ENCODE peak calls at places on chromosomes 6 and 20, in ten cellular contexts. P, O, C, J, T, U, Y, B, I and A are unnamed samples.

GRCh38 chr6:135438907-135439535 is 58.5 kb downstream of the AHI1 start:
- DNase-seq in P (peak; percentile 40), O (no peak), C (peak; percentile 74), J (peak; percentile 2), T (no peak), U (peak; percentile 12), Y (no peak), B (peak; percentile 73), I (peak; percentile 58), A (no peak)

GRCh38 chr6:140071601-140072062 is 697.2 kb upstream of the CITED2 start:
- DNase-seq in P (peak; percentile 83), O (no peak), C (peak; percentile 62), J (no peak), T (peak; percentile 95), U (no peak), Y (no peak), B (no peak), I (peak; percentile 79), A (no peak)

GRCh38 chr20:63782051-63782471 is 42.5 kb downstream of the SLC2A4RG start:
- DNase-seq in P (no peak), O (no peak), C (peak; percentile 59), J (no peak), T (no peak), U (no peak), Y (peak; percentile 63), B (peak; percentile 26), I (no peak), A (no peak)

GRCh38 chr6:105745464-105746129 is 340.5 kb upstream of the PRDM1 start:
- DNase-seq in P (no peak), O (no peak), C (no peak), J (no peak), T (no peak), U (no peak), Y (no peak), B (no peak), I (no peak), A (no peak)

GRCh38 chr6:97702226-97702625 is 419.2 kb upstream of the MMS22L start:
- DNase-seq in P (no peak), O (no peak), C (no peak), J (peak; percentile 17), T (no peak), U (no peak), Y (no peak), B (no peak), I (no peak), A (no peak)

GRCh38 chr6:148593813-148594170 is 153.0 kb upstream of the UST start:
- DNase-seq in P (no peak), O (no peak), C (no peak), J (no peak), T (no peak), U (no peak), Y (no peak), B (no peak), I (no peak), A (no peak)

GRCh38 chr20:36852187-36852586 is 23.8 kb upstream of the TLDC2 start:
- DNase-seq in P (no peak), O (no peak), C (no peak), J (no peak), T (no peak), U (no peak), Y (no peak), B (peak; percentile 28), I (no peak), A (no peak)

GRCh38 chr20:36850759-36851158 is 25.2 kb upstream of the TLDC2 start:
- DNase-seq in P (no peak), O (no peak), C (no peak), J (no peak), T (no peak), U (no peak), Y (no peak), B (no peak), I (no peak), A (no peak)

GRCh38 chr6:133447924-133448323 is 206.8 kb downstream of the EYA4 start:
- DNase-seq in P (peak; percentile 74), O (no peak), C (no peak), J (no peak), T (no peak), U (no peak), Y (no peak), B (no peak), I (peak; percentile 83), A (no peak)

GRCh38 chr20:4192378-4193048 is 177.2 kb upstream of the RNF24 start:
- DNase-seq in P (peak; percentile 29), O (no peak), C (peak; percentile 69), J (no peak), T (no peak), U (no peak), Y (no peak), B (no peak), I (no peak), A (no peak)

GRCh38 chr6:42088101-42088591 is 37.8 kb downstream of the TAF8 start:
- DNase-seq in P (peak; percentile 56), O (no peak), C (peak; percentile 90), J (no peak), T (peak; percentile 41), U (no peak), Y (no peak), B (no peak), I (peak; percentile 54), A (peak; percentile 82)

GRCh38 chr6:31725502-31726350 is 2.6 kb downstream of the MPIG6B start:
- DNase-seq in P (no peak), O (no peak), C (no peak), J (no peak), T (no peak), U (no peak), Y (no peak), B (no peak), I (no peak), A (no peak)

GRCh38 chr6:36297511-36297910 is 27.7 kb downstream of the PNPLA1 start:
- DNase-seq in P (no peak), O (no peak), C (no peak), J (no peak), T (no peak), U (no peak), Y (no peak), B (no peak), I (no peak), A (no peak)

GRCh38 chr20:20019123-20019522 is 2.0 kb downstream of the NAA20 start:
- DNase-seq in P (no peak), O (no peak), C (peak; percentile 89), J (no peak), T (no peak), U (no peak), Y (no peak), B (no peak), I (no peak), A (peak; percentile 54)

GRCh38 chr20:63224272-63225081 is 8.5 kb upstream of the YTHDF1 start:
- DNase-seq in P (peak; percentile 51), O (no peak), C (peak; percentile 68), J (peak; percentile 78), T (peak; percentile 64), U (peak; percentile 58), Y (no peak), B (no peak), I (peak; percentile 44), A (no peak)

GRCh38 chr20:45343445-45343866 is 4.8 kb downstream of the SDC4 start:
- DNase-seq in P (no peak), O (no peak), C (peak; percentile 71), J (no peak), T (no peak), U (no peak), Y (no peak), B (no peak), I (no peak), A (no peak)

GRCh38 chr6:106534564-106534982 is 94.7 kb downstream of the RTN4IP1 start:
- DNase-seq in P (no peak), O (no peak), C (no peak), J (no peak), T (no peak), U (no peak), Y (no peak), B (no peak), I (no peak), A (no peak)

GRCh38 chr6:109374493-109374892 is 7.8 kb downstream of the CD164 start:
- DNase-seq in P (no peak), O (no peak), C (no peak), J (no peak), T (no peak), U (no peak), Y (no peak), B (no peak), I (no peak), A (no peak)

GRCh38 chr20:6959900-6960312 is 192.4 kb downstream of the BMP2 start:
- DNase-seq in P (peak; percentile 86), O (no peak), C (peak; percentile 11), J (no peak), T (no peak), U (no peak), Y (no peak), B (no peak), I (no peak), A (no peak)
- H3K9me3 ChIP-seq in P (no peaks in the 10 kb centered on the region), O (no peaks in the 10 kb centered on the region), C (no peaks in the 10 kb centered on the region), J (no peaks in the 10 kb centered on the region), T (no peaks in the 10 kb centered on the region), U (no peaks in the 10 kb centered on the region), Y (peaks cover 31% of the 10 kb centered on the region), B (no peaks in the 10 kb centered on the region), I (peaks cover 2% of the 10 kb centered on the region), A (no peaks in the 10 kb centered on the region)

GRCh38 chr6:44933113-44933512 is 395.0 kb upstream of the RUNX2 start:
- DNase-seq in P (no peak), O (no peak), C (no peak), J (no peak), T (no peak), U (no peak), Y (no peak), B (no peak), I (no peak), A (no peak)
- H2AFZ ChIP-seq in P (no peak overlapping the region), O (no peak overlapping the region), C (peak overlapping the region; percentile 72), J (no peak overlapping the region), T (no peak overlapping the region), U (no peak overlapping the region), Y (no peak overlapping the region), B (no peak overlapping the region), I (no peak overlapping the region), A (no peak overlapping the region)

GRCh38 chr6:28323813-28324424 is 12.0 kb downstream of the ZSCAN31 start:
- DNase-seq in P (no peak), O (no peak), C (no peak), J (no peak), T (no peak), U (no peak), Y (no peak), B (no peak), I (no peak), A (no peak)
- H3K9me3 ChIP-seq in P (peaks cover 1% of the 10 kb centered on the region), O (peaks cover 34% of the 10 kb centered on the region), C (peaks cover 23% of the 10 kb centered on the region), J (peaks cover 4% of the 10 kb centered on the region), T (peaks cover 22% of the 10 kb centered on the region), U (peaks cover 15% of the 10 kb centered on the region), Y (peaks cover 18% of the 10 kb centered on the region), B (no peaks in the 10 kb centered on the region), I (peaks cover 22% of the 10 kb centered on the region), A (peaks cover 13% of the 10 kb centered on the region)

DNA sequence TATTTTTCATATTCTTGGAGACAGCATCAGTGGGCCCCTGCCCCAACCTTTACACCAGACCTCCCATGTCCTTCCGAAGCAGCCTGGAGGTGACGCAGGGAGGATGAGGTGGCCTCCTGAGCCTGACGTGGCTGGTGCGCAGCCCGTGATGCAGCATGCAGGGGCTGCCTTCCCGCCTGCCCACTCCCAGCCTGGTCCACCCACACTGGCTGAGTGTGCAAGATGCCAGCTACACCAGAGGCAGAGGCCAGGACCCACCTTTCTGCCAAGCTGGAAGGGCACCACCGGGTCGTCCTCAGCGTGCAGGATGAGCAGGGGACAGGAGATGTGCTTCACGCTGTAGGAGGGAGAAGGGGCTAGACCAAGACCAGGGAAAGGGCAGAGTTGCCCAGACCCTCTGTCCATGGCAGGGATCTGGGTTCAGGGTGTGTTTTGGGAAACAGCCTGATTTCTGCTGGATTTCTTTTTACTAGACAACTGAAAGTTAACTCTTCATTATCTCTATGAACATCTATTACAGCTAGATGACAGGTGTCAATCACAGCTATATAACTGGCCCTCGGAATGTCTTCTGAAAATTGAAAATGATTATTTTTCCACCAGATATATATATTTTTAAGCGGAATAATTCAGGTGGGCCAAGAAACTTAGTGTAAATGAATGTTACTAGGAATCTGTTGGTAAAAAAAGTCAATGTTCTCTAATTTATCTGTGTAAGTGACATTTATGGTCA is 55.6 kb downstream of the PYGB start:
- DNase-seq in P (no peak), O (no peak), C (no peak), J (no peak), T (no peak), U (no peak), Y (no peak), B (no peak), I (no peak), A (no peak)
- H2AFZ ChIP-seq in P (no peak overlapping the region), O (no peak overlapping the region), C (no peak overlapping the region), J (no peak overlapping the region), T (no peak overlapping the region), U (no peak overlapping the region), Y (no peak overlapping the region), B (no peak overlapping the region), I (peak overlapping the region; percentile 4), A (no peak overlapping the region)